ENCODE peak calls at places on chromosomes 3 and 15, in seven cellular contexts. U, G, P, Y, B, Z and E are unnamed samples.
A peak's percentile ranks its signal among the peaks of the same experiment; 100 is the strongest.

GRCh38 chr15:68962464-68962863 is 32.1 kb downstream of the SPESP1 start:
- DNase-seq in U (no peak), G (no peak), P (no peak), Y (no peak), B (no peak), Z (no peak), E (no peak)

GRCh38 chr3:20066848-20067617 is 26.8 kb downstream of the KAT2B start:
- DNase-seq in U (no peak), G (no peak), P (no peak), Y (no peak), B (no peak), Z (no peak), E (no peak)

GRCh38 chr3:128481438-128481942 is 11.5 kb downstream of the GATA2 start:
- DNase-seq in U (no peak), G (no peak), P (no peak), Y (peak; percentile 86), B (no peak), Z (peak; percentile 88), E (no peak)

GRCh38 chr3:14204605-14205284 is 26.1 kb downstream of the LSM3 start:
- DNase-seq in U (no peak), G (peak; percentile 62), P (no peak), Y (no peak), B (no peak), Z (no peak), E (no peak)

GRCh38 chr3:38121832-38122461 is 15.0 kb downstream of the ACAA1 start:
- DNase-seq in U (no peak), G (no peak), P (peak; percentile 59), Y (peak; percentile 43), B (no peak), Z (peak; percentile 61), E (no peak)

GRCh38 chr3:23590424-23590823 is 215.3 kb upstream of the UBE2E1 start:
- DNase-seq in U (no peak), G (no peak), P (no peak), Y (no peak), B (no peak), Z (no peak), E (no peak)

GRCh38 chr3:121834079-121834730 is 655 bp downstream of the IQCB1 start:
- DNase-seq in U (no peak), G (peak; percentile 2), P (no peak), Y (no peak), B (peak; percentile 8), Z (no peak), E (peak; percentile 30)

GRCh38 chr3:150515210-150515609 is 31.1 kb downstream of the SERP1 start:
- DNase-seq in U (no peak), G (no peak), P (no peak), Y (no peak), B (no peak), Z (no peak), E (no peak)

DNA sequence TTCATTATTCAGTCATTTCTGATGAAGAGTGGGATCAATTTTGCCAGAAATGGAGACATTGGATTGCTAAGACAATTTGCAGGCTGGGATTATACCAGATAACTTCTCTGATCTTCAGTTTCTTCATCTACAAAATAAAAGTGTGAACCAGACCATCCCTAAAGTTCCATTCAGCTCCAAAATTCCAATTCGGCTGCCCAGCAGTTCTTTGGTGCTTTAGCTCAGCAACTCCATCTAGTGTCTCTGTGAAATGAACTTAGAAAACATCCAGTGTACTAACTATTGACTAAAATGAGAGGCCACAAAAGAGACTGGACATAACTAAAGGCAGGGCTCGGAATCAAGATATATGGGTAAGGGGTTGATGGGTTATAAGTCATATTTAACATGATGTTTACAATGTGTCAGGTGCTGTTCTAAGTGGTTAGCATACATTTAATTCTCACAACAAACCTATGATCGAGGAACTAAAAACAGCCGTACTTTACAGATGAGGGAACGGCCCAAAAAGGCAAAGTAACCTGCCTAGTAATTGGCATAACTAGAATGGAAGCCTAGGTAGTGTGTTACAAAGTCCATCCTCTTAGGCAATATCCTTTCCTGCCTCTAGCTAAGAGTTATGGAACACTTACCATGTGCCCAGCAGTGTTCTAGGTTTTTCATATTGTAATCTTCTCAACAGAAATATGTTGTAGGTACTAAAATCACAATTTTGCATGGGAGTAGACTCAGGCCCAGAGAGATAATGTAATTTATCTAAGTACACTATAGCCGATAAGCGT is 17.0 kb downstream of the THAP10 start:
- DNase-seq in U (no peak), G (no peak), P (no peak), Y (no peak), B (no peak), Z (no peak), E (no peak)
- TF ChIP-seq CTCF in U (no peak), G (no peak), P (peak; percentile 48), Y (peak; percentile 31), B (peak; percentile 50), Z (peak; percentile 39), E (no peak)

DNA sequence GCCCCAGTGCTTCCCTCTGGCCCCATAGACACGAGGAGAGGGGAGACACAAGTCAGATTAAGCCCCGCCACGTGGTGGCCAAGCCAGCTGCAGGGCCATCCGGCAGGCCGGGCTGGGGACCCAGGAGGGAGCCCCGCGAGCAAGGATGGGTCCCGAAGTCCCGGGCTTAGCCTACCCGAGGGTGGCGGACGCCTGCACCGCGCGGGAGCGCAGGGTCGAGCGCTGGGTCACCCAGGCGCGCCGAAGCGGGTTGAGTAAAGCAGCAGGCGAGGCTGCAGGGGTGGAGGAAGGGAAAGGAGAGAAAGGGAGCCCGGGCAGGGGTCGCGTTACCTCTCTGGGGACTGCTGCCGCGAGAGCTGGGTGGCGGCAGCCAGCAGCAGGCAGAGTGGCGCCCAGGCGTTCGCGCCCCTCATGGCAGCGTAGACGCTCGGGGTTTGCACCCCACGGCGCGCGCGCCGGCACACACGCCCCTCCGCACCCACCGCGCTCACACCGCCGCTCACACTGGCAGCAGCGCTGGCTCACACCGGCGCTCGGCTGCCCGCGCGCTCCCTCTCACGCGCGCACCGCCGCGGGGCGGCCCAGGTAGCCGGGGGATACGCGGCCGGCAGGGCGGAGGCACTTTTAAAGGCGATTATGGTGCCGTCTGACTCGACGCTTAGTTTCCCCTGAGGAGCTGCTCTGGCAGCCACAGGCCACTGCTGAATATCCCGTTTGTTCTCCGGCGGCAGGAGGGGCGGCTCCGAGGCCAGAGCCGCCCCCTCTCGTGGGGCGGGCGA is at the start of gene PCOLCE2:
- DNase-seq in U (peak; percentile 24), G (peak; percentile 18), P (peak; percentile 75), Y (peak; percentile 70), B (peak; percentile 29), Z (peak; percentile 76), E (peak; percentile 51)
- TF ChIP-seq CTCF in U (no peak), G (no peak), P (peak; percentile 52), Y (no peak), B (peak; percentile 15), Z (no peak), E (no peak)

GRCh38 chr3:175485436-175485835 is 626.3 kb downstream of the NAALADL2 start:
- DNase-seq in U (no peak), G (no peak), P (no peak), Y (no peak), B (no peak), Z (no peak), E (no peak)
- TF ChIP-seq CTCF in U (no peak), G (no peak), P (no peak), Y (no peak), B (no peak), Z (no peak), E (no peak)

GRCh38 chr15:59642351-59642750 is 15.0 kb downstream of the GTF2A2 start:
- DNase-seq in U (no peak), G (no peak), P (no peak), Y (no peak), B (no peak), Z (no peak), E (no peak)
- TF ChIP-seq CTCF in U (peak; percentile 40), G (no peak), P (peak; percentile 55), Y (no peak), B (peak; percentile 60), Z (no peak), E (no peak)

GRCh38 chr3:107425033-107425432 is 47.8 kb downstream of the CCDC54 start:
- DNase-seq in U (no peak), G (no peak), P (no peak), Y (no peak), B (no peak), Z (no peak), E (no peak)

GRCh38 chr3:107421881-107422280 is 44.6 kb downstream of the CCDC54 start:
- DNase-seq in U (no peak), G (no peak), P (no peak), Y (no peak), B (no peak), Z (no peak), E (no peak)

GRCh38 chr3:107416886-107417285 is 39.6 kb downstream of the CCDC54 start:
- DNase-seq in U (no peak), G (no peak), P (no peak), Y (no peak), B (no peak), Z (no peak), E (no peak)

GRCh38 chr3:107426223-107426622 is 49.0 kb downstream of the CCDC54 start:
- DNase-seq in U (no peak), G (no peak), P (no peak), Y (no peak), B (no peak), Z (no peak), E (no peak)

DNA sequence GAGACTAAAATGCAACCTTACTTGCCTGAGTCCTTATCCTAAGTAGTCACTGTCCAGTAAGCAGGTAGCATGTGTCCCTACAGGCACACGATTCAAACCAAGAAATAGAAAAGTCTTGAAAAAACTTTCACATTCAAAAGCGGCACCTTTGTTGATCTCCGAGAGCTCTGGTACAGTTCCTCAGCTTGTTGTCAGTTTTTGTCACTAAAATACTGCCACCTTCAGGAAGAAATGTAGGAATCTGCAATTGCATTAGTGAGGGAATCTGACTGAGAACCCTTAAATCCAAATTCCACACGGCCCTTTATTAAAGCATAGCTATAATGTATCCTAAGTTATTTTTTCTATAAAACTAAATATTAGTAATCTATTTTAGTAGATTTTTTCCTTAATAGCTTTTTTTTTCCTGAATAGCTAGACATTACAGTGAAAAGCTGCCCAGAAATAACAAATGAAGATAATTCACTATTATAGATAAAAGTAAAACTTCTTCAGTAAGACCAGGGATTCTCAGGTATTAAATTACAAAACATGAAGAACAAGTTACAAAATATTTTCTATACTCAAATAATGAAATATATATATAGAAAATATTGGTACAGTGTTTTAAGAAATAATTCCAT is 44.0 kb downstream of the CCDC54 start:
- DNase-seq in U (no peak), G (peak; percentile 37), P (no peak), Y (no peak), B (no peak), Z (no peak), E (peak; percentile 52)
- TF ChIP-seq CTCF in U (peak; percentile 66), G (peak; percentile 42), P (peak; percentile 88), Y (peak; percentile 59), B (peak; percentile 81), Z (peak; percentile 72), E (peak; percentile 42)

GRCh38 chr15:80695911-80696651 is 971 bp downstream of the ABHD17C start:
- DNase-seq in U (no peak), G (peak; percentile 10), P (no peak), Y (no peak), B (no peak), Z (peak; percentile 84), E (no peak)
- TF ChIP-seq CTCF in U (no peak), G (no peak), P (peak; percentile 47), Y (no peak), B (peak; percentile 52), Z (peak; percentile 16), E (no peak)